ENCODE peak calls at places on chromosomes 2 and 18, in six cellular contexts. B is dermis microvascular lymphatic vessel endothelial cell; W is progenitor cell of endocrine pancreas; E is retina; R is stimulated activated naive CD8-positive, alpha-beta T cell treated with anti-CD3 and anti-CD28 coated beads, Interleukin-15, Interleukin-2, amounts not matched to agents 100 U/mL and 50 U/mL, for 24 hours; S is SK-MEL-5. I is an unnamed sample.
A peak's percentile ranks its signal among the peaks of the same experiment; 100 is the strongest.

GRCh38 chr18:48302736-48303135 is 106.4 kb downstream of the ZBTB7C start:
- DNase-seq in R (no peak), B (no peak), W (no peak), E (no peak), S (no peak), I (no peak)

GRCh38 chr2:56130463-56131070 is 53.2 kb upstream of the CCDC85A start:
- DNase-seq in R (no peak), E (peak; percentile 49), W (no peak), B (peak; percentile 63), S (peak; percentile 71), I (peak; percentile 3)

GRCh38 chr2:150080115-150080514 is 407.4 kb downstream of the RND3 start:
- DNase-seq in R (no peak), E (no peak), W (no peak), S (no peak), B (peak; percentile 43), I (no peak)

GRCh38 chr2:159118859-159119510 is 150.5 kb downstream of the TANC1 start:
- DNase-seq in S (no peak), B (peak; percentile 38), W (no peak), R (no peak), E (no peak), I (no peak)

GRCh38 chr2:45173513-45173912 is 164.3 kb upstream of the SIX2 start:
- DNase-seq in E (no peak), S (peak; percentile 26), B (peak; percentile 72), W (no peak), R (no peak), I (no peak)

GRCh38 chr2:192029089-192029488 is 165.6 kb downstream of the TMEFF2 start:
- DNase-seq in S (peak; percentile 56), E (no peak), B (no peak), R (no peak), W (no peak), I (no peak)

GRCh38 chr2:239182981-239183791 is 217.6 kb downstream of the HDAC4 start:
- DNase-seq in E (no peak), W (no peak), S (no peak), B (no peak), R (no peak), I (no peak)

GRCh38 chr2:30664761-30665358 is 142.4 kb downstream of the CAPN13 start:
- DNase-seq in R (peak; percentile 34), S (no peak), W (no peak), B (peak; percentile 70), E (no peak), I (no peak)

GRCh38 chr2:171281116-171281515 is 120.4 kb upstream of the TLK1 start:
- DNase-seq in B (no peak), R (no peak), S (no peak), E (peak; percentile 21), W (no peak), I (no peak)

GRCh38 chr2:151437630-151438029 is 27.9 kb downstream of the RIF1 start:
- DNase-seq in S (peak; percentile 52), R (no peak), W (no peak), B (peak; percentile 30), E (peak; percentile 12), I (no peak)

GRCh38 chr18:5879479-5879882 is 15.8 kb downstream of the TMEM200C start:
- DNase-seq in E (no peak), W (no peak), B (peak; percentile 32), S (peak; percentile 47), R (no peak), I (no peak)

GRCh38 chr2:149166958-149167810 is 128.7 kb downstream of the LYPD6B start:
- DNase-seq in W (no peak), S (no peak), B (no peak), R (peak; percentile 70), E (no peak), I (no peak)

GRCh38 chr18:23331091-23331920 is 121.8 kb upstream of the RIOK3 start:
- DNase-seq in S (no peak), E (no peak), W (no peak), B (no peak), R (no peak), I (no peak)

GRCh38 chr2:208250401-208250800 is 4.5 kb downstream of the IDH1 start:
- DNase-seq in R (no peak), S (no peak), W (no peak), B (peak; percentile 23), E (no peak), I (no peak)

GRCh38 chr2:65429799-65430514 is 2.4 kb downstream of the SPRED2 start:
- DNase-seq in E (peak; percentile 25), S (peak; percentile 41), B (no peak), R (no peak), W (no peak), I (no peak)

GRCh38 chr2:154425999-154426398 is 272.5 kb upstream of the KCNJ3 start:
- DNase-seq in R (no peak), W (no peak), S (peak; percentile 42), E (no peak), B (no peak), I (no peak)

GRCh38 chr2:222052934-222053367 is 245.8 kb downstream of the PAX3 start:
- DNase-seq in B (no peak), E (peak; percentile 78), R (no peak), S (peak; percentile 51), W (no peak), I (no peak)

GRCh38 chr2:143692162-143692561 is 562.9 kb downstream of the ARHGAP15 start:
- DNase-seq in B (no peak), E (peak; percentile 51), W (no peak), S (no peak), R (no peak), I (no peak)

GRCh38 chr18:37403100-37403781 is 162.4 kb downstream of the CELF4 start:
- DNase-seq in R (no peak), S (no peak), W (no peak), E (peak; percentile 71), B (no peak), I (no peak)

GRCh38 chr18:36132756-36133155 is 3.1 kb downstream of the ELP2 start:
- DNase-seq in E (no peak), S (no peak), B (no peak), R (no peak), W (no peak), I (no peak)

GRCh38 chr18:808502-808901 is 3.5 kb downstream of the YES1 start:
- DNase-seq in E (no peak), S (no peak), W (no peak), B (peak; percentile 64), R (no peak), I (no peak)

GRCh38 chr2:123080331-123080730 is 944.8 kb upstream of the CNTNAP5 start:
- DNase-seq in B (no peak), W (no peak), S (no peak), E (no peak), R (no peak), I (no peak)

GRCh38 chr18:3332376-3332775 is 70.4 kb downstream of the MYL12B start:
- DNase-seq in R (no peak), W (no peak), B (no peak), S (no peak), E (no peak), I (no peak)

GRCh38 chr2:37992631-37993030 is 67.5 kb downstream of the RMDN2 start:
- DNase-seq in B (no peak), E (no peak), W (no peak), S (no peak), R (no peak), I (no peak)

GRCh38 chr2:17813015-17813741 is 3.1 kb upstream of the MSGN1 start:
- DNase-seq in S (no peak), B (no peak), R (no peak), W (no peak), E (no peak), I (no peak)

GRCh38 chr2:15941970-15942710 is 1.8 kb downstream of the MYCN start:
- DNase-seq in B (no peak), S (no peak), E (peak; percentile 85), W (peak; percentile 37), R (peak; percentile 23), I (peak; percentile 86)

GRCh38 chr2:159457589-159457988 is 158.8 kb downstream of the BAZ2B start:
- DNase-seq in W (no peak), S (peak; percentile 19), R (no peak), B (no peak), E (no peak), I (no peak)

GRCh38 chr2:236731767-236732580 is 162.3 kb downstream of the ACKR3 start:
- DNase-seq in W (no peak), B (no peak), E (no peak), R (no peak), S (peak; percentile 54), I (no peak)